ENCODE peak calls at places on chromosomes 12 and 14, in six cellular contexts. P is fibroblast of lung, J is ovary, R is epithelial cell of proximal tubule, Q is RWPE1, S is cardiac fibroblast. M is an unnamed sample.

GRCh38 chr12:27779416-27779815 is 617 bp upstream of the KLHL42 start:
- DNase-seq in P (peak; percentile 18), J (peak; percentile 40), R (no peak), Q (no peak), S (peak; percentile 29), M (peak; percentile 9)

GRCh38 chr14:33165144-33165925 is 226.7 kb downstream of the NPAS3 start:
- DNase-seq in P (peak; percentile 35), J (no peak), R (no peak), Q (no peak), S (no peak), M (peak; percentile 28)

GRCh38 chr14:97707603-97708002 is 910.4 kb downstream of the VRK1 start:
- DNase-seq in P (no peak), J (no peak), R (no peak), Q (no peak), S (no peak), M (no peak)

GRCh38 chr12:53543539-53543938 is 36.3 kb upstream of the NPFF start:
- DNase-seq in P (peak; percentile 68), J (peak; percentile 57), R (no peak), Q (peak; percentile 59), S (peak; percentile 85), M (peak; percentile 90)

GRCh38 chr12:59808317-59808910 is 212.6 kb downstream of the SLC16A7 start:
- DNase-seq in P (peak; percentile 29), J (no peak), R (peak; percentile 7), Q (peak; percentile 20), S (peak; percentile 61), M (peak; percentile 66)

GRCh38 chr14:71533396-71533795 is 398.8 kb upstream of the RGS6 start:
- DNase-seq in P (peak; percentile 88), J (no peak), R (no peak), Q (no peak), S (peak; percentile 45), M (peak; percentile 74)

GRCh38 chr14:99758121-99758871 is 34.9 kb upstream of the EML1 start:
- DNase-seq in P (peak; percentile 97), J (no peak), R (no peak), Q (peak; percentile 86), S (peak; percentile 91), M (peak; percentile 86)

GRCh38 chr12:112456029-112456428 is 37.3 kb downstream of the PTPN11 start:
- DNase-seq in P (no peak), J (no peak), R (no peak), Q (no peak), S (no peak), M (no peak)

GRCh38 chr12:92030618-92031017 is 115.0 kb downstream of the BTG1 start:
- DNase-seq in P (peak; percentile 29), J (no peak), R (no peak), Q (no peak), S (peak; percentile 76), M (peak; percentile 95)

GRCh38 chr12:18752280-18752920 is 14.5 kb downstream of the CAPZA3 start:
- DNase-seq in P (peak; percentile 94), J (no peak), R (peak; percentile 15), Q (no peak), S (peak; percentile 94), M (peak; percentile 88)

GRCh38 chr12:6608592-6609311 is 1.6 kb upstream of the CHD4 start:
- DNase-seq in P (no peak), J (peak; percentile 68), R (no peak), Q (no peak), S (peak; percentile 37), M (no peak)

GRCh38 chr12:39830862-39831520 is 211.4 kb upstream of the ABCD2 start:
- DNase-seq in P (peak; percentile 8), J (no peak), R (no peak), Q (no peak), S (no peak), M (no peak)

GRCh38 chr12:107287436-107288413 is 194.4 kb upstream of the CRY1 start:
- DNase-seq in P (peak; percentile 29), J (no peak), R (no peak), Q (no peak), S (peak; percentile 18), M (peak; percentile 12)

GRCh38 chr12:19382111-19382526 is 57.2 kb upstream of the AEBP2 start:
- DNase-seq in P (peak; percentile 92), J (no peak), R (peak; percentile 86), Q (peak; percentile 53), S (peak; percentile 92), M (peak; percentile 94)

GRCh38 chr12:89573081-89573810 is 47.4 kb upstream of the POC1B start:
- DNase-seq in P (peak; percentile 10), J (no peak), R (no peak), Q (no peak), S (no peak), M (no peak)

GRCh38 chr14:102655154-102655553 is 62.7 kb downstream of the RCOR1 start:
- DNase-seq in P (peak; percentile 73), J (no peak), R (peak; percentile 42), Q (peak; percentile 66), S (peak; percentile 71), M (peak; percentile 71)

GRCh38 chr12:62676521-62677307 is 210.1 kb downstream of the MON2 start:
- DNase-seq in P (no peak), J (no peak), R (no peak), Q (no peak), S (no peak), M (no peak)

GRCh38 chr12:8088574-8088973 is 6.5 kb downstream of the NECAP1 start:
- DNase-seq in P (no peak), J (no peak), R (no peak), Q (no peak), S (no peak), M (no peak)

GRCh38 chr14:52142504-52142903 is 73.6 kb upstream of the NID2 start:
- DNase-seq in P (no peak), J (peak; percentile 60), R (no peak), Q (no peak), S (no peak), M (no peak)

GRCh38 chr14:52148371-52148770 is 79.5 kb upstream of the NID2 start:
- DNase-seq in P (no peak), J (no peak), R (no peak), Q (no peak), S (no peak), M (no peak)

GRCh38 chr14:52150162-52150561 is 81.3 kb upstream of the NID2 start:
- DNase-seq in P (no peak), J (no peak), R (no peak), Q (no peak), S (no peak), M (no peak)

GRCh38 chr14:52146504-52146903 is 77.6 kb upstream of the NID2 start:
- DNase-seq in P (no peak), J (no peak), R (no peak), Q (no peak), S (peak; percentile 34), M (peak; percentile 52)
- TF ChIP-seq CTCF in P (peak; percentile 49), J (no peak), R (peak; percentile 41), Q (no peak), S (peak; percentile 42), M (peak; percentile 54)

GRCh38 chr12:57221169-57221917 is 4.7 kb downstream of the NXPH4 start:
- DNase-seq in P (no peak), J (no peak), R (no peak), Q (no peak), S (no peak), M (no peak)

GRCh38 chr12:57220770-57221168 is 4.2 kb downstream of the NXPH4 start:
- DNase-seq in P (no peak), J (no peak), R (no peak), Q (no peak), S (no peak), M (no peak)

GRCh38 chr12:57223191-57224165 is 6.0 kb upstream of the SHMT2 start:
- DNase-seq in P (no peak), J (no peak), R (no peak), Q (no peak), S (no peak), M (no peak)

GRCh38 chr12:57224278-57224972 is 5.1 kb upstream of the SHMT2 start:
- DNase-seq in P (no peak), J (no peak), R (no peak), Q (no peak), S (no peak), M (no peak)

GRCh38 chr12:57222286-57223190 is 5.9 kb downstream of the NXPH4 start:
- DNase-seq in P (no peak), J (no peak), R (no peak), Q (no peak), S (no peak), M (no peak)
- TF ChIP-seq CTCF in P (no peak), J (no peak), R (no peak), Q (no peak), S (no peak), M (no peak)

DNA sequence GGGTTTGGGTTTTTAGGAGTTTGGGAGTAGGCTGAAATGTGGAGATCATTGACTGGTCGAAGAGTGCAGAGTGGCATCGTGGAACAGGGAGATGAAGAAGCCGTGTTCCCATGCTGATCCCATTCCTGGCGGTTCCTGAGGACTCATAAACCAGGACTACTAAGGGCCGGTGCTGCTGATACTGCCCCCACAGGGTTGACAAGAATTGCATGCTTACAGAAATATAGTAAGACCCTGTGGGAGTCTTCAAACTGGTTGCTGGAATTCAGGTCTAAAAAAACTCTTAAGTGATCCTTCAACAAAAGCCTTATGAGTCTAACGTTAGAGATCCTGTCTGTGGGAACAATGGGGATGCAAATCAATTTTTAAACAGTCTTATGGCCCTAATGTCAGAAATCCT is 64.0 kb upstream of the ARHGAP5 start:
- DNase-seq in P (no peak), J (no peak), R (no peak), Q (no peak), S (no peak), M (no peak)
- TF ChIP-seq CTCF in P (no peak), J (no peak), R (peak; percentile 30), Q (no peak), S (no peak), M (no peak)

GRCh38 chr14:35973770-35974169 is 147.6 kb downstream of the BRMS1L start:
- DNase-seq in P (no peak), J (no peak), R (no peak), Q (no peak), S (no peak), M (no peak)
- TF ChIP-seq CTCF in P (no peak), J (no peak), R (no peak), Q (no peak), S (no peak), M (no peak)

DNA sequence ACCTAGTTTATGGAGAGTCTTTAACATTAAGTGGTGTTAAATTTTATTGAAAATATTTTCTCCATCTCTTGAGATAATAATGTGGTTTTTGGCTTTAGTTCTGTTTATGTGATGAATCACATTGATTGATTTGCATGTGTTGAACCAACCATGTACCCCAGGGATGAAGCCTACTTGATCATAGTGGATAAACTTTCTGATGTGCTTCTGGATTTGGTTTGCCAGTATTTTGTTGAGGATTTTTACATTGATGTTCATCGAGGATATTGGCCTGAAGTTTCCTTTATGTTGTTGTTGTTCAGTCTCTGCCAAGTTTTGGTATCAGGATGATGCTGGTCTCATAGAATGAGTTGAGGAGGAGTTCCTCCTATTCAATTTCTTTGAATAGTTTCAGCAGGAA is 222.6 kb downstream of the ADAMTS20 start:
- DNase-seq in P (peak; percentile 76), J (no peak), R (no peak), Q (no peak), S (peak; percentile 40), M (no peak)
- TF ChIP-seq CTCF in P (no peak), J (no peak), R (no peak), Q (no peak), S (no peak), M (no peak)